ENCODE peak calls at places on chromosome 16, in five cellular contexts. U is adrenal gland, W is heart left ventricle, T is body of pancreas, F is H1. J is an unnamed sample.

GRCh38 chr16:57179429-57179828 is 6.4 kb downstream of the PSME3IP1 start:
- DNase-seq in U (no peak), W (no peak), T (no peak), F (no peak), J (no peak)

GRCh38 chr16:86676216-86676800 is 98.0 kb downstream of the FOXL1 start:
- DNase-seq in U (no peak), W (no peak), T (no peak), F (no peak), J (no peak)

GRCh38 chr16:49484454-49484853 is 110.8 kb downstream of the C16orf78 start:
- DNase-seq in U (peak; percentile 62), W (peak; percentile 77), T (peak; percentile 83), F (peak; percentile 83), J (no peak)

GRCh38 chr16:27449434-27450188 is 47.6 kb downstream of the IL21R start:
- DNase-seq in U (no peak), W (no peak), T (no peak), F (no peak), J (no peak)

GRCh38 chr16:31453255-31454204 is 5.8 kb upstream of the ARMC5 start:
- DNase-seq in U (peak; percentile 75), W (peak; percentile 34), T (no peak), F (no peak), J (no peak)

GRCh38 chr16:22089910-22090309 is 2.4 kb upstream of the VWA3A start:
- DNase-seq in U (no peak), W (no peak), T (no peak), F (no peak), J (no peak)

GRCh38 chr16:48035142-48035541 is 120.7 kb downstream of the ABCC12 start:
- DNase-seq in U (no peak), W (no peak), T (no peak), F (no peak), J (no peak)

GRCh38 chr16:67164599-67165061 is at the start of gene HSF4:
- DNase-seq in U (peak; percentile 60), W (peak; percentile 73), T (peak; percentile 58), F (peak; percentile 64), J (no peak)

GRCh38 chr16:22217890-22218730 is 12.0 kb downstream of the EEF2K start:
- DNase-seq in U (no peak), W (peak; percentile 57), T (peak; percentile 39), F (no peak), J (no peak)

GRCh38 chr16:65136656-65137055 is 14.8 kb upstream of the CDH11 start:
- DNase-seq in U (no peak), W (no peak), T (no peak), F (no peak), J (no peak)

GRCh38 chr16:2484898-2485508 is 10.1 kb downstream of the TBC1D24 start:
- DNase-seq in U (no peak), W (no peak), T (peak; percentile 15), F (no peak), J (no peak)

GRCh38 chr16:1125471-1125870 is 27.4 kb upstream of the CACNA1H start:
- DNase-seq in U (no peak), W (no peak), T (peak; percentile 48), F (no peak), J (no peak)

GRCh38 chr16:85321856-85322271 is 209.6 kb upstream of the CIBAR2 start:
- DNase-seq in U (peak; percentile 99), W (peak; percentile 95), T (peak; percentile 99), F (no peak), J (no peak)

GRCh38 chr16:86823895-86824671 is 245.7 kb downstream of the FOXL1 start:
- DNase-seq in U (no peak), W (no peak), T (no peak), F (no peak), J (no peak)

GRCh38 chr16:27649021-27649420 is 99.1 kb downstream of the KATNIP start:
- DNase-seq in U (no peak), W (no peak), T (no peak), F (no peak), J (no peak)

GRCh38 chr16:58456193-58456592 is 43.8 kb upstream of the NDRG4 start:
- DNase-seq in U (peak; percentile 67), W (no peak), T (no peak), F (no peak), J (no peak)

GRCh38 chr16:54929090-54930033 is 1.3 kb upstream of the IRX5 start:
- DNase-seq in U (peak; percentile 99), W (peak; percentile 100), T (peak; percentile 99), F (peak; percentile 100), J (peak; percentile 82)

GRCh38 chr16:168424-168823 is 2.6 kb downstream of the HBM start:
- DNase-seq in U (no peak), W (no peak), T (no peak), F (no peak), J (no peak)

GRCh38 chr16:49750341-49751011 is 105.4 kb downstream of the ZNF423 start:
- DNase-seq in U (peak; percentile 23), W (no peak), T (no peak), F (no peak), J (no peak)

GRCh38 chr16:56301391-56301850 is 110.1 kb downstream of the GNAO1 start:
- DNase-seq in U (no peak), W (no peak), T (no peak), F (no peak), J (no peak)

GRCh38 chr16:10935491-10935890 is 6.8 kb downstream of the DEXI start:
- DNase-seq in U (no peak), W (no peak), T (no peak), F (no peak), J (no peak)

GRCh38 chr16:10932959-10933710 is 9.1 kb downstream of the DEXI start:
- DNase-seq in U (no peak), W (no peak), T (no peak), F (no peak), J (no peak)

GRCh38 chr16:10934325-10935107 is 7.8 kb downstream of the DEXI start:
- DNase-seq in U (no peak), W (no peak), T (no peak), F (no peak), J (no peak)

GRCh38 chr16:10931977-10932632 is 10.2 kb downstream of the DEXI start:
- DNase-seq in U (no peak), W (no peak), T (no peak), F (no peak), J (no peak)

DNA sequence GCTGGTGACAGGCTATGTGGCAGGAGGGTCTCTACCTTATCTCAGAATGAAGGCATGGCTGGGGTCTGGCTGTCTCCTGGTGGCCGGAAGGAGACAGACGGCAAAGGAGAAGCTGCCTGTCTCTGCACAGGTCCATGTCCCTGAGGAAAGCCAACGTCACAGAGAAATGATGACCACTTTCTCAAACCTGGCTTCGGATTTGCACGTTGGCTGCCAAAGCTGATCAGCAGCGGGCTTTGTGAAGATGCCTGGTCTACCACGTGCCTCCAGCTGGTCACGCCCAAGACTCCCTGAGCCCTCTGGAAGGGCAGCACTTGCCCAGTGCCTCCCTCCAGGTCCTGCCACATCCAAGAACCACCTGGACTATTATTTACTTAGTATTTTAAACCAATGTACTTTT is 8.4 kb downstream of the DEXI start:
- DNase-seq in U (peak; percentile 76), W (no peak), T (no peak), F (no peak), J (no peak)
- H3K4me1 ChIP-seq in U (peaks cover 90% of the 10 kb centered on the region), W (peaks cover 73% of the 10 kb centered on the region), T (peaks cover 55% of the 10 kb centered on the region), F (no peaks in the 10 kb centered on the region), J (peaks cover 20% of the 10 kb centered on the region)

DNA sequence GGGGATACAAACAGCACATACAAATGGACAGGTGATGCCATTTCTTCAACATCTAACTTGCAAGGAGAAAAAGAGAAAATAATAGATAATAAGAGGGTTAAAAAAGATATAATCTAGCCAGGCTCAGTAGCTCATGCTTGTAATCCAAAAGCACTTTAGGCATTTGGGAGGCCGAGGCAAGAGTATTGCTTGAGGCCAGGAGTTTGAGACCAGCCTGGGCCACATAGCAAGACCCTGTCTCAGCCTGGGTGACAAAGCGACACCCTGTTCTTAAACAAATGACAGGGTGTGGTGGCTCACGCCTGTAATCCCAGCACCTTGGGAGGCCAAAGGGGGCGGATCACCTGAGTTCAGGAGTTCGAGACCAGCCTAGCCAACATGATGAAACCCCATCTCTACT is 19.3 kb downstream of the C16orf87 start:
- DNase-seq in U (no peak), W (no peak), T (no peak), F (no peak), J (no peak)
- H3K27ac ChIP-seq in U (no peak overlapping the region), W (no peak overlapping the region), T (no peak overlapping the region), F (no peak overlapping the region), J (no peak overlapping the region)

GRCh38 chr16:8812162-8812843 is 14.7 kb downstream of the PMM2 start:
- DNase-seq in U (no peak), W (no peak), T (no peak), F (no peak), J (no peak)

GRCh38 chr16:8818499-8819270 is 21.0 kb downstream of the PMM2 start:
- DNase-seq in U (no peak), W (no peak), T (no peak), F (no peak), J (no peak)

GRCh38 chr16:8819635-8820034 is 22.0 kb downstream of the PMM2 start:
- DNase-seq in U (no peak), W (no peak), T (no peak), F (no peak), J (no peak)

GRCh38 chr16:8814095-8814806 is 16.6 kb downstream of the PMM2 start:
- DNase-seq in U (no peak), W (no peak), T (no peak), F (no peak), J (no peak)

GRCh38 chr16:8816967-8817662 is 19.5 kb downstream of the PMM2 start:
- DNase-seq in U (no peak), W (no peak), T (no peak), F (no peak), J (no peak)
- TF ChIP-seq POLR2A in U (no peak), W (no peak), T (no peak), F (no peak), J (no peak)

GRCh38 chr16:87965973-87966667 is 14.9 kb downstream of the BANP start:
- DNase-seq in U (no peak), W (no peak), T (no peak), F (no peak), J (no peak)

GRCh38 chr16:87966685-87967185 is 15.5 kb downstream of the BANP start:
- DNase-seq in U (no peak), W (peak; percentile 35), T (peak; percentile 55), F (no peak), J (no peak)

GRCh38 chr16:87963400-87963799 is 12.2 kb downstream of the BANP start:
- DNase-seq in U (no peak), W (peak; percentile 65), T (no peak), F (no peak), J (no peak)

GRCh38 chr16:87965417-87965816 is 14.2 kb downstream of the BANP start:
- DNase-seq in U (no peak), W (no peak), T (no peak), F (no peak), J (no peak)

DNA sequence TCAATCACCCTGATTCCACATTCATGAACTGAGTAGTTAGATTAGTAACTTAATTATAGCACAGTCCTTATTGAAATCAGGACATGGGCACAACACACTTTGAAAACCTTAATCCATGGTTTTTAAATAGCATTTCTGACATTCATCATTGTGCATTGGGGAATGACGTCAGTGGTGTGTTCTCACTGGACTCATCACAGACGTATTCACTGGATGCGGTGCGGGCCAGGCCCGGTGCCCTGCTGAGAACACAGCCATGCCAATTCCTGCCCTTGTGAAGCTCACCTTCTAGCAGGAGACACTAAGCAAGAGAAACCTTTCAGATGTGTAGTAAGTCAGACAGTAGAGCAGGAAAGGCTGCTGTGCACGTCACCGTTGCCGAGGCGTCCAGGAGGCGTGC is 12.8 kb downstream of the BANP start:
- DNase-seq in U (no peak), W (peak; percentile 36), T (no peak), F (no peak), J (no peak)
- H3K4me1 ChIP-seq in U (peaks cover 19% of the 10 kb centered on the region), W (peaks cover 39% of the 10 kb centered on the region), T (peaks cover 18% of the 10 kb centered on the region), F (no peaks in the 10 kb centered on the region), J (peaks cover 21% of the 10 kb centered on the region)

J was measured in esophagus squamous epithelium.